ENCODE peak calls at places on chromosomes 12 and 14, in four cellular contexts. X is K562, I is HepG2, A is GM12878. N is an unnamed sample.
A peak's percentile ranks its signal among the peaks of the same experiment; 100 is the strongest.

GRCh38 chr12:128914908-128915563 is 61.8 kb downstream of the GLT1D1 start:
- DNase-seq in X (no peak), I (no peak), A (peak; percentile 88), N (no peak)

GRCh38 chr12:98635657-98636323 is 8.8 kb downstream of the IKBIP start:
- DNase-seq in X (no peak), I (peak; percentile 20), A (peak; percentile 44), N (no peak)

GRCh38 chr14:53126705-53127104 is 26.4 kb downstream of the DDHD1 start:
- DNase-seq in X (no peak), I (no peak), A (no peak), N (no peak)

GRCh38 chr12:118055144-118055557 is 5.8 kb downstream of the WSB2 start:
- DNase-seq in X (peak; percentile 80), I (peak; percentile 68), A (no peak), N (peak; percentile 56)

GRCh38 chr14:102140027-102140749 is 491 bp downstream of the WDR20 start:
- DNase-seq in X (no peak), I (peak; percentile 6), A (no peak), N (peak; percentile 41)

GRCh38 chr12:122870867-122871664 is 24.9 kb downstream of the VPS37B start:
- DNase-seq in X (no peak), I (no peak), A (no peak), N (no peak)

GRCh38 chr14:63383776-63384367 is 65.1 kb upstream of the GPHB5 start:
- DNase-seq in X (no peak), I (no peak), A (peak; percentile 17), N (no peak)

GRCh38 chr14:102201776-102202175 is 62.1 kb downstream of the WDR20 start:
- DNase-seq in X (no peak), I (no peak), A (no peak), N (no peak)

GRCh38 chr14:21891921-21892320 is 218.3 kb upstream of the OR4E1 start:
- DNase-seq in X (no peak), I (no peak), A (no peak), N (no peak)

GRCh38 chr12:2958432-2959193 is 584 bp upstream of the TEAD4 start:
- DNase-seq in X (peak; percentile 72), I (peak; percentile 69), A (no peak), N (peak; percentile 68)

GRCh38 chr14:58641509-58641908 is 3.7 kb downstream of the DACT1 start:
- DNase-seq in X (no peak), I (no peak), A (no peak), N (no peak)
- TF ChIP-seq FOXM1 in X (no peak), I (no peak), A (no peak), N (no peak)

GRCh38 chr14:90732142-90732541 is 84.1 kb downstream of the TTC7B start:
- DNase-seq in X (no peak), I (no peak), A (no peak), N (no peak)
- TF ChIP-seq FOXK2 in X (no peak), I (no peak), A (no peak), N (no peak)

GRCh38 chr14:104510216-104510615 is 69.3 kb upstream of the C14orf180 start:
- DNase-seq in X (no peak), I (no peak), A (no peak), N (no peak)

GRCh38 chr14:104509673-104510072 is 69.9 kb upstream of the C14orf180 start:
- DNase-seq in X (no peak), I (no peak), A (no peak), N (no peak)

GRCh38 chr14:104512771-104513640 is 66.6 kb upstream of the C14orf180 start:
- DNase-seq in X (no peak), I (no peak), A (no peak), N (no peak)

GRCh38 chr14:104512061-104512460 is 67.5 kb upstream of the C14orf180 start:
- DNase-seq in X (no peak), I (no peak), A (no peak), N (no peak)

GRCh38 chr14:104510794-104511611 is 68.6 kb upstream of the C14orf180 start:
- DNase-seq in X (no peak), I (no peak), A (no peak), N (no peak)
- TF ChIP-seq FOXM1 in X (no peak), I (no peak), A (no peak), N (no peak)

GRCh38 chr14:50801706-50802105 is 29.3 kb downstream of the NIN start:
- DNase-seq in X (no peak), I (no peak), A (no peak), N (no peak)
- TF ChIP-seq FOXK2 in X (no peak), I (no peak), A (no peak), N (no peak)

N was measured in HEK293T.